ENCODE peak calls at places on chromosome 19, in six cellular contexts. F, E, P, S, X and K are unnamed samples.

GRCh38 chr19:50762554-50762953 is 7.7 kb upstream of the GPR32 start:
- DNase-seq in F (no peak), E (no peak), P (no peak), S (no peak), X (no peak), K (no peak)

GRCh38 chr19:743168-743687 is 7.7 kb upstream of the MISP start:
- DNase-seq in F (no peak), E (no peak), P (no peak), S (no peak), X (no peak), K (no peak)

GRCh38 chr19:46731584-46731983 is 14.3 kb upstream of the FKRP start:
- DNase-seq in F (no peak), E (no peak), P (no peak), S (no peak), X (no peak), K (no peak)

GRCh38 chr19:16285769-16286564 is 38.7 kb upstream of the KLF2 start:
- DNase-seq in F (no peak), E (no peak), P (no peak), S (no peak), X (no peak), K (no peak)

GRCh38 chr19:14107581-14108461 is 9.7 kb downstream of the PRKACA start:
- DNase-seq in F (no peak), E (no peak), P (no peak), S (no peak), X (no peak), K (no peak)

GRCh38 chr19:33740811-33741396 is 55.8 kb upstream of the KCTD15 start:
- DNase-seq in F (peak; percentile 48), E (peak; percentile 30), P (peak; percentile 2), S (no peak), X (no peak), K (no peak)

GRCh38 chr19:17234911-17235617 is 9.0 kb downstream of the OCEL1 start:
- DNase-seq in F (no peak), E (peak; percentile 86), P (no peak), S (no peak), X (no peak), K (no peak)

GRCh38 chr19:10688545-10689280 is 12.5 kb upstream of the QTRT1 start:
- DNase-seq in F (no peak), E (no peak), P (no peak), S (no peak), X (no peak), K (no peak)

GRCh38 chr19:19067276-19068072 is 3.7 kb downstream of the SLC25A42 start:
- DNase-seq in F (no peak), E (no peak), P (no peak), S (no peak), X (no peak), K (no peak)

GRCh38 chr19:58361900-58362271 is 665 bp downstream of the ZNF497 start:
- DNase-seq in F (no peak), E (peak; percentile 73), P (no peak), S (no peak), X (no peak), K (no peak)

GRCh38 chr19:29029271-29029670 is 183.7 kb downstream of the UQCRFS1 start:
- DNase-seq in F (no peak), E (no peak), P (peak; percentile 5), S (no peak), X (no peak), K (no peak)

GRCh38 chr19:1238373-1239303 is 833 bp upstream of the CBARP start:
- DNase-seq in F (no peak), E (peak; percentile 55), P (no peak), S (no peak), X (no peak), K (no peak)

GRCh38 chr19:1000095-1000494 is at the start of gene GRIN3B:
- DNase-seq in F (no peak), E (peak; percentile 86), P (no peak), S (no peak), X (peak; percentile 51), K (no peak)

GRCh38 chr19:6076291-6076665 is 34.0 kb downstream of the RFX2 start:
- DNase-seq in F (no peak), E (no peak), P (no peak), S (no peak), X (no peak), K (no peak)

GRCh38 chr19:16514383-16515019 is 18.3 kb downstream of the C19orf44 start:
- DNase-seq in F (no peak), E (no peak), P (no peak), S (no peak), X (no peak), K (no peak)

GRCh38 chr19:3112375-3113099 is 18.4 kb downstream of the GNA11 start:
- DNase-seq in F (no peak), E (no peak), P (no peak), S (no peak), X (no peak), K (no peak)